ENCODE peak calls at places on chromosome 17, in six cellular contexts. One of them, this sample, is unnamed.

GRCh38 chr17:56653877-56654276 is 60.4 kb downstream of the NOG start:
- DNase-seq in lower lobe of right lung: no peak
- DNase-seq in iPS DF 6.9: no peak
- DNase-seq in mucosa of descending colon: no peak
- DNase-seq in transverse colon: no peak
- DNase-seq in MM.1S: peak; percentile 85
- DNase-seq in this sample: no peak

GRCh38 chr17:64216385-64217248 is 46.4 kb downstream of the TEX2 start:
- DNase-seq in iPS DF 6.9: no peak
- DNase-seq in transverse colon: peak; percentile 49
- DNase-seq in MM.1S: no peak
- DNase-seq in lower lobe of right lung: no peak
- DNase-seq in mucosa of descending colon: peak; percentile 47
- DNase-seq in this sample: peak; percentile 56

GRCh38 chr17:68961204-68961893 is 6.2 kb upstream of the ABCA8 start:
- DNase-seq in lower lobe of right lung: no peak
- DNase-seq in iPS DF 6.9: no peak
- DNase-seq in MM.1S: no peak
- DNase-seq in mucosa of descending colon: no peak
- DNase-seq in transverse colon: no peak
- DNase-seq in this sample: no peak

GRCh38 chr17:65283704-65284103 is 146.5 kb downstream of the RGS9 start:
- DNase-seq in lower lobe of right lung: no peak
- DNase-seq in iPS DF 6.9: no peak
- DNase-seq in MM.1S: no peak
- DNase-seq in mucosa of descending colon: peak; percentile 53
- DNase-seq in transverse colon: peak; percentile 70
- DNase-seq in this sample: peak; percentile 63

GRCh38 chr17:80552523-80552922 is 7.9 kb downstream of the RPTOR start:
- DNase-seq in lower lobe of right lung: no peak
- DNase-seq in mucosa of descending colon: no peak
- DNase-seq in iPS DF 6.9: no peak
- DNase-seq in MM.1S: no peak
- DNase-seq in transverse colon: no peak
- DNase-seq in this sample: no peak

GRCh38 chr17:34173221-34173620 is 81.9 kb upstream of the CCL2 start:
- DNase-seq in mucosa of descending colon: no peak
- DNase-seq in MM.1S: no peak
- DNase-seq in transverse colon: no peak
- DNase-seq in iPS DF 6.9: no peak
- DNase-seq in lower lobe of right lung: no peak
- DNase-seq in this sample: no peak

GRCh38 chr17:50147841-50148225 is 2.6 kb downstream of the PPP1R9B start:
- DNase-seq in MM.1S: no peak
- DNase-seq in transverse colon: peak; percentile 43
- DNase-seq in mucosa of descending colon: no peak
- DNase-seq in iPS DF 6.9: no peak
- DNase-seq in lower lobe of right lung: no peak
- DNase-seq in this sample: no peak

GRCh38 chr17:30238003-30238344 is 2.5 kb upstream of the SLC6A4 start:
- DNase-seq in MM.1S: no peak
- DNase-seq in mucosa of descending colon: no peak
- DNase-seq in lower lobe of right lung: no peak
- DNase-seq in iPS DF 6.9: no peak
- DNase-seq in transverse colon: no peak
- DNase-seq in this sample: no peak

GRCh38 chr17:19004601-19005441 is at the start of gene FAM83G:
- DNase-seq in mucosa of descending colon: peak; percentile 94
- DNase-seq in MM.1S: peak; percentile 82
- DNase-seq in lower lobe of right lung: peak; percentile 87
- DNase-seq in transverse colon: peak; percentile 92
- DNase-seq in iPS DF 6.9: no peak
- DNase-seq in this sample: peak; percentile 84

GRCh38 chr17:50909765-50910661 is 43.9 kb upstream of the TOB1 start:
- DNase-seq in MM.1S: no peak
- DNase-seq in lower lobe of right lung: no peak
- DNase-seq in mucosa of descending colon: no peak
- DNase-seq in iPS DF 6.9: no peak
- DNase-seq in transverse colon: no peak
- DNase-seq in this sample: no peak

GRCh38 chr17:81924557-81925532 is 2.7 kb downstream of the MAFG start:
- DNase-seq in MM.1S: peak; percentile 80
- DNase-seq in lower lobe of right lung: no peak
- DNase-seq in mucosa of descending colon: no peak
- DNase-seq in transverse colon: no peak
- DNase-seq in iPS DF 6.9: no peak
- DNase-seq in this sample: no peak

GRCh38 chr17:76199466-76199865 is 40.8 kb downstream of the RNF157 start:
- DNase-seq in lower lobe of right lung: no peak
- DNase-seq in mucosa of descending colon: no peak
- DNase-seq in MM.1S: no peak
- DNase-seq in iPS DF 6.9: no peak
- DNase-seq in transverse colon: no peak
- DNase-seq in this sample: no peak

GRCh38 chr17:56812971-56813388 is 20.7 kb downstream of the C17orf67 start:
- DNase-seq in iPS DF 6.9: no peak
- DNase-seq in lower lobe of right lung: no peak
- DNase-seq in MM.1S: no peak
- DNase-seq in transverse colon: no peak
- DNase-seq in mucosa of descending colon: no peak
- DNase-seq in this sample: no peak

GRCh38 chr17:41149652-41149985 is at the start of gene KRTAP4-5:
- DNase-seq in mucosa of descending colon: no peak
- DNase-seq in lower lobe of right lung: no peak
- DNase-seq in transverse colon: no peak
- DNase-seq in iPS DF 6.9: no peak
- DNase-seq in MM.1S: no peak
- DNase-seq in this sample: no peak

GRCh38 chr17:21453144-21453982 is 77.2 kb downstream of the KCNJ12 start:
- DNase-seq in mucosa of descending colon: no peak
- DNase-seq in MM.1S: no peak
- DNase-seq in lower lobe of right lung: no peak
- DNase-seq in transverse colon: no peak
- DNase-seq in iPS DF 6.9: no peak
- DNase-seq in this sample: no peak

GRCh38 chr17:48011405-48012150 is 26.0 kb downstream of the COPZ2 start:
- DNase-seq in mucosa of descending colon: no peak
- DNase-seq in lower lobe of right lung: no peak
- DNase-seq in transverse colon: peak; percentile 49
- DNase-seq in MM.1S: peak; percentile 70
- DNase-seq in iPS DF 6.9: no peak
- DNase-seq in this sample: no peak

GRCh38 chr17:50139950-50140885 is 10.3 kb upstream of the SAMD14 start:
- DNase-seq in mucosa of descending colon: peak; percentile 83
- DNase-seq in iPS DF 6.9: no peak
- DNase-seq in lower lobe of right lung: peak; percentile 87
- DNase-seq in transverse colon: peak; percentile 85
- DNase-seq in MM.1S: peak; percentile 48
- DNase-seq in this sample: peak; percentile 94

GRCh38 chr17:83090424-83091256 is 11.2 kb downstream of the METRNL start:
- DNase-seq in transverse colon: peak; percentile 57
- DNase-seq in mucosa of descending colon: peak; percentile 69
- DNase-seq in lower lobe of right lung: no peak
- DNase-seq in iPS DF 6.9: no peak
- DNase-seq in MM.1S: no peak
- DNase-seq in this sample: no peak

GRCh38 chr17:83093506-83093905 is 14.1 kb downstream of the METRNL start:
- DNase-seq in transverse colon: no peak
- DNase-seq in iPS DF 6.9: no peak
- DNase-seq in MM.1S: no peak
- DNase-seq in mucosa of descending colon: no peak
- DNase-seq in lower lobe of right lung: no peak
- DNase-seq in this sample: no peak

GRCh38 chr17:83092931-83093330 is 13.5 kb downstream of the METRNL start:
- DNase-seq in mucosa of descending colon: peak; percentile 46
- DNase-seq in iPS DF 6.9: no peak
- DNase-seq in lower lobe of right lung: no peak
- DNase-seq in MM.1S: no peak
- DNase-seq in transverse colon: no peak
- DNase-seq in this sample: no peak

GRCh38 chr17:83091257-83092141 is 12.1 kb downstream of the METRNL start:
- DNase-seq in iPS DF 6.9: no peak
- DNase-seq in MM.1S: no peak
- DNase-seq in transverse colon: peak; percentile 92
- DNase-seq in lower lobe of right lung: peak; percentile 85
- DNase-seq in mucosa of descending colon: peak; percentile 93
- DNase-seq in this sample: no peak

DNA sequence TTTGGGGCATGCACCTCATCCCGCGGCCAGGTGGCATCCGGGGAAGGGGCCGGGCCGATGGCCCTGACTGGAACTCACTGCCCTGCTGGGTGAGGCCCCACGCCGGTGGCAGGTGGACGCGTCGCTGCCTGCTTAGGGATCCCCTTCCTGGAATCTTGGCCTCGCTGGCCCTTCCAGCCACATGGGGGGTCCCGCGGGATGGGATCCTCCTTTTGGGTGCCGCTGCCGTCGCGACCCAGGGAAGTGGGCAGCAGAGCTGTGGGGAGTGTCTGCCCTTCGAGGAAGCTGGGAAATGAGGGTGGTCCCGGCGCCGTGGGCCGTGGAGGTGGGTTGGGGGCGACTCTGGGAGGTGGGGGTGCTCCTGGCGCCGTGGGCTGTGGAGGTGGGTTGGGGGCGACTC is 12.8 kb downstream of the METRNL start:
- DNase-seq in mucosa of descending colon: no peak
- DNase-seq in lower lobe of right lung: no peak
- DNase-seq in MM.1S: no peak
- DNase-seq in transverse colon: no peak
- DNase-seq in iPS DF 6.9: no peak
- DNase-seq in this sample: no peak
- H3K4me1 ChIP-seq in mucosa of descending colon: peaks cover 35% of the 10 kb centered on the region
- H3K4me1 ChIP-seq in lower lobe of right lung: peaks cover 40% of the 10 kb centered on the region
- H3K4me1 ChIP-seq in MM.1S: no peaks in the 10 kb centered on the region
- H3K4me1 ChIP-seq in transverse colon: peaks cover 39% of the 10 kb centered on the region
- H3K4me1 ChIP-seq in iPS DF 6.9: no peaks in the 10 kb centered on the region
- H3K4me1 ChIP-seq in this sample: peaks cover 5% of the 10 kb centered on the region

DNA sequence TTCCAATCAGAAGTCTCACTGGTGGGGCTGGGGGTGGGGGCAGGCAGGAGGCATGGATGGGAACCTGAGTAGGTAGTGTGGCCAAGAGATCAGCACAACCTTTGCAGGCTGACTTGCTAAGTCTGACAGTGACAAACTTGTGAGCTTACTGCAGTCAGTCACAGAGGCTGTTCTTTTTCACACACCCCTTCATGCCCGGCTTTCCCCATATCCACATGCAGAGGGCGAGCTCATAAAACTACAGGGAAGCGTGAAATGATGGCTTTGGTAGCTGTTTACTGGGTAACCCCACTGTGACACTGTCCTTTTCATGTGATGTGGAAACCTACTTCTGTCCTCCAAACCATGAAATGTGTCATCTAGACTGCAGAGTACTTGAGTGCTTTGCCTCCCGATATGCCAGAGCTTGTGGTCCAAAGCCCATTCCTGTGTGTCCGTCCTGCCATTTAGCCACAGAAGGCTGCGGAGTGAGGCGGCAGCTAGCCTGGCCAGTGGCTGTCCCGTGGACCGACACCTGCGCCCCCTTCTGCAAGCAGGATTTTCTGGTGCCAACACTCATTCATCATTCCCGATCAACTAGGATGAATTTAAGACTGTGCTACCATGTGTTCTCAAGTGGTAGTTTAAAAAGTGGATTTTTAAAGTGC is 9.8 kb downstream of the GEMIN4 start:
- DNase-seq in lower lobe of right lung: no peak
- DNase-seq in MM.1S: no peak
- DNase-seq in transverse colon: no peak
- DNase-seq in mucosa of descending colon: no peak
- DNase-seq in iPS DF 6.9: no peak
- DNase-seq in this sample: no peak
- H3K36me3 ChIP-seq in lower lobe of right lung: peaks cover 72% of the 10 kb centered on the region
- H3K36me3 ChIP-seq in MM.1S: peaks cover 20% of the 10 kb centered on the region
- H3K36me3 ChIP-seq in transverse colon: no peaks in the 10 kb centered on the region
- H3K36me3 ChIP-seq in mucosa of descending colon: no peaks in the 10 kb centered on the region
- H3K36me3 ChIP-seq in iPS DF 6.9: peaks cover 33% of the 10 kb centered on the region
- H3K36me3 ChIP-seq in this sample: peaks cover 9% of the 10 kb centered on the region

GRCh38 chr17:62676231-62676943 is 48.9 kb downstream of the MRC2 start:
- DNase-seq in transverse colon: no peak
- DNase-seq in iPS DF 6.9: no peak
- DNase-seq in mucosa of descending colon: no peak
- DNase-seq in MM.1S: no peak
- DNase-seq in lower lobe of right lung: peak; percentile 39
- DNase-seq in this sample: peak; percentile 69

GRCh38 chr17:62675260-62675659 is 47.8 kb downstream of the MRC2 start:
- DNase-seq in transverse colon: no peak
- DNase-seq in lower lobe of right lung: peak; percentile 42
- DNase-seq in mucosa of descending colon: no peak
- DNase-seq in MM.1S: no peak
- DNase-seq in iPS DF 6.9: no peak
- DNase-seq in this sample: peak; percentile 79

GRCh38 chr17:62675701-62676100 is 48.2 kb downstream of the MRC2 start:
- DNase-seq in iPS DF 6.9: no peak
- DNase-seq in mucosa of descending colon: no peak
- DNase-seq in MM.1S: no peak
- DNase-seq in lower lobe of right lung: peak; percentile 34
- DNase-seq in transverse colon: no peak
- DNase-seq in this sample: no peak

GRCh38 chr17:62678214-62678919 is 50.9 kb downstream of the MRC2 start:
- DNase-seq in lower lobe of right lung: peak; percentile 40
- DNase-seq in MM.1S: no peak
- DNase-seq in transverse colon: no peak
- DNase-seq in iPS DF 6.9: no peak
- DNase-seq in mucosa of descending colon: no peak
- DNase-seq in this sample: no peak

GRCh38 chr17:62676952-62677596 is 49.6 kb downstream of the MRC2 start:
- DNase-seq in transverse colon: no peak
- DNase-seq in MM.1S: no peak
- DNase-seq in lower lobe of right lung: peak; percentile 26
- DNase-seq in iPS DF 6.9: no peak
- DNase-seq in mucosa of descending colon: no peak
- DNase-seq in this sample: peak; percentile 70
- H3K4me3 ChIP-seq in transverse colon: no peak overlapping the region
- H3K4me3 ChIP-seq in MM.1S: no peak overlapping the region
- H3K4me3 ChIP-seq in lower lobe of right lung: no peak overlapping the region
- H3K4me3 ChIP-seq in iPS DF 6.9: no peak overlapping the region
- H3K4me3 ChIP-seq in mucosa of descending colon: no peak overlapping the region
- H3K4me3 ChIP-seq in this sample: no peak overlapping the region

DNA sequence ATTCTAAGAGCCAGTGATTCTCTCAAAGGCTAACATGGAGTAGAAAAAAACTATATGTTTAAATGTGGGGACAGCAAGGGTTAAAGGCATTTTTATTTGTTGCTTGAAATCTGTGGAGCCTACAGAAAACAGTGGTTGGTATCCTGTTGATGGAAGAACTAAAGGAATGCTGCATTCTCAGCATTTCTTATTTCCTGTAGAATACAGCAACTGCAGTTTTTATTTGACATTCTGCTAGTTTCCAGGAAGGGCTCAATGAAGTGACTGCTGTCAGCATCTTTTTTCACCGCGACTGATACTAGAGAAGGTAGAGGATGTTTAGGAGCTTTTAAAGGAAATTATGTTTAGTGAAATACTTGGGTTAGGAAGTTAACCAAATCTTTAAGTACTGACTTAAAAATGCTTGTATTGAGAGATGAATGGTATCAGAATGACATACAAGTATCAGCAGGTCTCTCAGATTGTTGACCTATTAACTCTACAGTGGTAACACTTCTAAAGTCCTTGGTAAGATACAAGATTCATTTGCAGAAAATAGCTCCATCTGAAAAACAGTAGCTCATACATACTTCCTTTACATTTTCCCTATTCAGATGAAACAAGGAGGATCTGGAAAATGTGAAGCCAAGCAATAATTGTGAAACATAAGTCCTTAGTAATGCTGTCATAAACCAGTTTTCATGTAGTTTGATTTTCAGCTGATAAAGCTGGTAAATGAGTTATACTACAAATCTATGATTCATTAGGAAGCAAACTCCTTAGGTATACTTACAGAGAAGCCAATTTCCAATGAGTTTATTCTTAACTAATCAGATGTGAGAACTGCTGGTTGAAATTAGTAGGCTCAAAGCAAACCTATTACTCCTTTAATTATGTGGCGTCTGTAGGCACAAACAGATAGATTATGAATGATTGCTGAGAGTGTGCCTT is 15.2 kb downstream of the CLTC start:
- DNase-seq in iPS DF 6.9: no peak
- DNase-seq in lower lobe of right lung: no peak
- DNase-seq in transverse colon: no peak
- DNase-seq in mucosa of descending colon: no peak
- DNase-seq in MM.1S: peak; percentile 52
- DNase-seq in this sample: no peak
- H3K4me1 ChIP-seq in iPS DF 6.9: no peaks in the 10 kb centered on the region
- H3K4me1 ChIP-seq in lower lobe of right lung: peaks cover 60% of the 10 kb centered on the region
- H3K4me1 ChIP-seq in transverse colon: peaks cover 34% of the 10 kb centered on the region
- H3K4me1 ChIP-seq in mucosa of descending colon: peaks cover 9% of the 10 kb centered on the region
- H3K4me1 ChIP-seq in MM.1S: peaks cover 30% of the 10 kb centered on the region
- H3K4me1 ChIP-seq in this sample: peaks cover 2% of the 10 kb centered on the region